ENCODE peak calls at places on chromosomes 16 and 17, in five cellular contexts. Z is A549, D is K562, A is HepG2, U is GM12878. V is an unnamed sample.

GRCh38 chr16:58773870-58774269 is 39.8 kb upstream of the GOT2 start:
- DNase-seq in Z (no peak), D (no peak), A (peak; percentile 31), U (no peak), V (no peak)

GRCh38 chr17:549197-550040 is 165.2 kb downstream of the VPS53 start:
- DNase-seq in Z (no peak), D (no peak), A (no peak), U (no peak), V (no peak)

GRCh38 chr17:28978016-28978415 is 26.7 kb upstream of the PHF12 start:
- DNase-seq in Z (no peak), D (no peak), A (no peak), U (no peak), V (no peak)

GRCh38 chr17:75152971-75153853 is 1.1 kb downstream of the JPT1 start:
- DNase-seq in Z (peak; percentile 70), D (peak; percentile 20), A (peak; percentile 34), U (no peak), V (peak; percentile 77)

GRCh38 chr16:66924527-66925321 is 611 bp downstream of the RRAD start:
- DNase-seq in Z (peak; percentile 81), D (peak; percentile 92), A (no peak), U (no peak), V (peak; percentile 79)

GRCh38 chr17:55416000-55416399 is 5.6 kb downstream of the MMD start:
- DNase-seq in Z (no peak), D (no peak), A (no peak), U (no peak), V (no peak)

GRCh38 chr16:70162041-70162451 is 11.5 kb upstream of the CLEC18C start:
- DNase-seq in Z (peak; percentile 66), D (peak; percentile 17), A (peak; percentile 77), U (no peak), V (no peak)

GRCh38 chr16:305916-306315 is 23.0 kb downstream of the PDIA2 start:
- DNase-seq in Z (no peak), D (no peak), A (no peak), U (no peak), V (no peak)

GRCh38 chr16:55437627-55438026 is 41.4 kb upstream of the MMP2 start:
- DNase-seq in Z (no peak), D (no peak), A (no peak), U (no peak), V (no peak)

GRCh38 chr16:21626659-21627277 is 25.6 kb downstream of the IGSF6 start:
- DNase-seq in Z (no peak), D (no peak), A (peak; percentile 83), U (no peak), V (no peak)

GRCh38 chr16:79757163-79757562 is 156.6 kb upstream of the MAF start:
- DNase-seq in Z (no peak), D (no peak), A (no peak), U (no peak), V (no peak)

GRCh38 chr17:6577686-6578263 is 21.4 kb upstream of the PITPNM3 start:
- DNase-seq in Z (no peak), D (peak; percentile 21), A (no peak), U (no peak), V (peak; percentile 49)

GRCh38 chr16:67879936-67880335 is 4.7 kb upstream of the NRN1L start:
- DNase-seq in Z (no peak), D (no peak), A (no peak), U (no peak), V (no peak)

GRCh38 chr17:65482201-65482600 is 79.2 kb downstream of the AXIN2 start:
- DNase-seq in Z (no peak), D (no peak), A (no peak), U (no peak), V (no peak)

GRCh38 chr16:1159325-1159972 is 6.5 kb downstream of the CACNA1H start:
- DNase-seq in Z (no peak), D (no peak), A (peak; percentile 25), U (no peak), V (no peak)

GRCh38 chr17:40551874-40552768 is 13.2 kb downstream of the CCR7 start:
- DNase-seq in Z (peak; percentile 95), D (no peak), A (peak; percentile 95), U (no peak), V (no peak)

GRCh38 chr16:9503251-9503986 is 412.0 kb downstream of the HAPSTR1 start:
- DNase-seq in Z (no peak), D (no peak), A (no peak), U (no peak), V (no peak)

GRCh38 chr16:8905168-8905762 is 23.1 kb downstream of the LITAFD start:
- DNase-seq in Z (peak; percentile 36), D (no peak), A (peak; percentile 59), U (no peak), V (peak; percentile 57)

GRCh38 chr17:34769049-34769448 is 189.7 kb downstream of the TMEM132E start:
- DNase-seq in Z (no peak), D (no peak), A (no peak), U (no peak), V (no peak)

GRCh38 chr16:48511071-48511540 is 98.9 kb downstream of the N4BP1 start:
- DNase-seq in Z (no peak), D (no peak), A (no peak), U (no peak), V (no peak)

GRCh38 chr17:72997559-72997958 is 94.9 kb downstream of the SLC39A11 start:
- DNase-seq in Z (no peak), D (no peak), A (no peak), U (no peak), V (no peak)

GRCh38 chr16:11636172-11636721 is 32.0 kb upstream of the SNN start:
- DNase-seq in Z (no peak), D (no peak), A (peak; percentile 56), U (no peak), V (peak; percentile 98)

GRCh38 chr17:16281351-16281750 is 64.3 kb downstream of the PIGL start:
- DNase-seq in Z (no peak), D (no peak), A (no peak), U (no peak), V (no peak)

GRCh38 chr16:55057866-55058265 is 127.2 kb downstream of the IRX5 start:
- DNase-seq in Z (no peak), D (no peak), A (no peak), U (no peak), V (no peak)

GRCh38 chr16:75065149-75065807 is 51.3 kb downstream of the LDHD start:
- DNase-seq in Z (no peak), D (peak; percentile 51), A (no peak), U (no peak), V (no peak)
- TF ChIP-seq JUNB in Z (no peak), D (no peak), A (no peak), U (no peak), V (no peak)

GRCh38 chr17:43637563-43638323 is 24.0 kb downstream of the MEOX1 start:
- DNase-seq in Z (no peak), D (no peak), A (no peak), U (no peak), V (no peak)
- H3K27ac ChIP-seq in Z (no peak overlapping the region), D (no peak overlapping the region), A (no peak overlapping the region), U (no peak overlapping the region), V (no peak overlapping the region)

GRCh38 chr17:48161127-48161905 is 53.8 kb downstream of the SNX11 start:
- DNase-seq in Z (no peak), D (no peak), A (no peak), U (no peak), V (no peak)

GRCh38 chr17:48162305-48162934 is 54.9 kb downstream of the SNX11 start:
- DNase-seq in Z (peak; percentile 21), D (no peak), A (no peak), U (no peak), V (no peak)

GRCh38 chr17:48163809-48164208 is 56.2 kb downstream of the SNX11 start:
- DNase-seq in Z (no peak), D (no peak), A (no peak), U (no peak), V (no peak)

GRCh38 chr17:48160177-48160967 is 52.8 kb downstream of the SNX11 start:
- DNase-seq in Z (no peak), D (no peak), A (no peak), U (no peak), V (peak; percentile 96)

DNA sequence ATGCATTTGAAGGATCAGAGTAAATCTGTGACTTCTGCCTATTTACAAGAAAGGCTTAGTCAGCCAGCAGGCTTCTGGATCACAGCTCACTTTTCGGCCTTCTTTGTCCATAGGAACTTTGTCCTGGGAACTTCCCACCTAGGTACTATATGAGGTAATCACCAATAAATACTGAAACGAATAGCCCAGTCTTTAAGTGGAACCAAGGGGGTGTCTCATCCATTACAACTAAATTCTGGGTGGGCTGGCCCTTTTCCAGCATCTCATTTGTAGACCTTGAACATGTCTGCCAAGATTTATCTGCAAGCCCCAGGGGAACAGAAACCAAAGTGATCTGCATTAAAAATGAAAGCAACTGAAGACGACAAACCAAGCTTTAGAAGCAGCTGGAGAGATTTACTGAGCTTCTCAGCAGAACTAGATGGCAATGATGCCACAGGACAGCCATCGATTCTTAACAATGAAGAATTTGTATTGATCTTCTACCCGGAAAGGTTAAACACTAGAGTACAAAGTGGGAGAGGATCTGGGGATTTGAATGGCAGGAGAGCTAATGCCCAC is 55.5 kb downstream of the SNX11 start:
- DNase-seq in Z (peak; percentile 43), D (no peak), A (peak; percentile 56), U (no peak), V (no peak)
- H3K4me3 ChIP-seq in Z (no peak overlapping the region), D (no peak overlapping the region), A (peak overlapping the region; percentile 21), U (no peak overlapping the region), V (no peak overlapping the region)

GRCh38 chr17:2958706-2959222 is 104.6 kb downstream of the OR1D5 start:
- DNase-seq in Z (no peak), D (no peak), A (no peak), U (no peak), V (no peak)

GRCh38 chr17:2955931-2956582 is 107.3 kb downstream of the OR1D5 start:
- DNase-seq in Z (no peak), D (no peak), A (no peak), U (no peak), V (no peak)

GRCh38 chr17:2954898-2955445 is 108.4 kb downstream of the OR1D5 start:
- DNase-seq in Z (peak; percentile 90), D (no peak), A (peak; percentile 98), U (no peak), V (no peak)

GRCh38 chr17:2959371-2960130 is 103.9 kb downstream of the OR1D5 start:
- DNase-seq in Z (no peak), D (no peak), A (no peak), U (no peak), V (no peak)

DNA sequence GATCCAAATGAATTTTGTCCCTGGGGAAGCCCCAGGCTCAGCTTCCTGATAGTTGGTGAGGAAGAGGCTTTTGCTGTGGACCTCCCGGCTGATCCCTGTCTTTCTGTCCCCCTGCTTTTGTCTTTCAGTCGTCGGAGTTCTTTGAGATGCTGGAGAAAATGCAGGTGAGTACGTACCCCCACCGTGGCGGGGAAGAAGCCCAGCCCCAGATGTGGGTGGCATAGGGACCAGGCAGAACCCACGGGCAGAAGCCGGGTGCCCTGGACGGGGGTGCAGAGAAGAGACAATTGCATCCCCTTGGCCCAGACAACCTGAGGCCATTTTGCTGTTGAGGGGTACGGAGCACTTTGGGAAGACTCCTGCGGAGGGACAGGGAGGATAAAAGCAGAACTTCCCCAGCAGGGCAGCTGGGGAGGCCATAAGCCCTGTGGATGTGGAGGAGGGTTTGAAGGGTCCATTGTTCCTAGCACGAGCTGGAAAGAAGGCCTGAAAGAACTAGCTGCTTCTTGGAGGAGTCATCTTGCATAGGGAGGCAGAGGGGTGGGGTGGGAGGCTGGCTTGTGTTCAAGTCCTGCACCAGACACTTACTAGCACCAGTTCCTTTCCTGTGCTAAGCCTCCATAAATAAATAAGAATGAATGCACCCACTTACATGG is 105.6 kb downstream of the OR1D5 start:
- DNase-seq in Z (no peak), D (no peak), A (no peak), U (no peak), V (no peak)
- TF ChIP-seq JUNB in Z (no peak), D (no peak), A (no peak), U (no peak), V (no peak)